ENCODE peak calls at places on chromosomes 6 and 20, in four cellular contexts. One of them, this sample, is unnamed.

GRCh38 chr6:1558388-1558787 is 51.3 kb upstream of the FOXC1 start:
- DNase-seq in kidney tubule cell: no peak
- DNase-seq in NCI-H748 treated with DMSO at 0.1 percent for 48 hours: no peak
- DNase-seq in activated T-helper 1 cell treated with anti-CD3 and anti-CD28 coated beads, Interleukin-2, amount 50 U/mL, for 16 hours: no peak
- DNase-seq in this sample: no peak

GRCh38 chr6:150238294-150238693 is 95.5 kb downstream of the PPP1R14C start:
- DNase-seq in kidney tubule cell: peak
- DNase-seq in NCI-H748 treated with DMSO at 0.1 percent for 48 hours: no peak
- DNase-seq in activated T-helper 1 cell treated with anti-CD3 and anti-CD28 coated beads, Interleukin-2, amount 50 U/mL, for 16 hours: no peak
- DNase-seq in this sample: no peak

GRCh38 chr20:62208061-62208804 is 11.8 kb downstream of the HRH3 start:
- DNase-seq in kidney tubule cell: no peak
- DNase-seq in NCI-H748 treated with DMSO at 0.1 percent for 48 hours: no peak
- DNase-seq in activated T-helper 1 cell treated with anti-CD3 and anti-CD28 coated beads, Interleukin-2, amount 50 U/mL, for 16 hours: no peak
- DNase-seq in this sample: no peak

GRCh38 chr6:21396313-21396712 is 197.2 kb upstream of the SOX4 start:
- DNase-seq in kidney tubule cell: peak
- DNase-seq in NCI-H748 treated with DMSO at 0.1 percent for 48 hours: no peak
- DNase-seq in activated T-helper 1 cell treated with anti-CD3 and anti-CD28 coated beads, Interleukin-2, amount 50 U/mL, for 16 hours: no peak
- DNase-seq in this sample: no peak

GRCh38 chr6:111439169-111439568 is 43.8 kb downstream of the REV3L start:
- DNase-seq in kidney tubule cell: no peak
- DNase-seq in NCI-H748 treated with DMSO at 0.1 percent for 48 hours: no peak
- DNase-seq in activated T-helper 1 cell treated with anti-CD3 and anti-CD28 coated beads, Interleukin-2, amount 50 U/mL, for 16 hours: no peak
- DNase-seq in this sample: no peak

GRCh38 chr20:37042986-37043972 is 52.5 kb downstream of the RBL1 start:
- DNase-seq in kidney tubule cell: no peak
- DNase-seq in NCI-H748 treated with DMSO at 0.1 percent for 48 hours: no peak
- DNase-seq in activated T-helper 1 cell treated with anti-CD3 and anti-CD28 coated beads, Interleukin-2, amount 50 U/mL, for 16 hours: no peak
- DNase-seq in this sample: no peak

GRCh38 chr6:14517536-14518105 is 400.0 kb downstream of the CD83 start:
- DNase-seq in kidney tubule cell: peak
- DNase-seq in NCI-H748 treated with DMSO at 0.1 percent for 48 hours: no peak
- DNase-seq in activated T-helper 1 cell treated with anti-CD3 and anti-CD28 coated beads, Interleukin-2, amount 50 U/mL, for 16 hours: no peak
- DNase-seq in this sample: no peak

GRCh38 chr20:53736757-53737403 is 143.2 kb upstream of the ZNF217 start:
- DNase-seq in kidney tubule cell: peak
- DNase-seq in NCI-H748 treated with DMSO at 0.1 percent for 48 hours: no peak
- DNase-seq in activated T-helper 1 cell treated with anti-CD3 and anti-CD28 coated beads, Interleukin-2, amount 50 U/mL, for 16 hours: no peak
- DNase-seq in this sample: no peak

GRCh38 chr20:39676857-39677351 is 714.8 kb downstream of the DHX35 start:
- DNase-seq in kidney tubule cell: peak
- DNase-seq in NCI-H748 treated with DMSO at 0.1 percent for 48 hours: no peak
- DNase-seq in activated T-helper 1 cell treated with anti-CD3 and anti-CD28 coated beads, Interleukin-2, amount 50 U/mL, for 16 hours: no peak
- DNase-seq in this sample: peak

GRCh38 chr20:44993343-44993742 is 27.0 kb downstream of the STK4 start:
- DNase-seq in kidney tubule cell: peak
- DNase-seq in NCI-H748 treated with DMSO at 0.1 percent for 48 hours: no peak
- DNase-seq in activated T-helper 1 cell treated with anti-CD3 and anti-CD28 coated beads, Interleukin-2, amount 50 U/mL, for 16 hours: no peak
- DNase-seq in this sample: no peak

GRCh38 chr20:36744764-36745191 is 1.1 kb downstream of the NDRG3 start:
- DNase-seq in kidney tubule cell: peak
- DNase-seq in NCI-H748 treated with DMSO at 0.1 percent for 48 hours: no peak
- DNase-seq in activated T-helper 1 cell treated with anti-CD3 and anti-CD28 coated beads, Interleukin-2, amount 50 U/mL, for 16 hours: no peak
- DNase-seq in this sample: no peak

GRCh38 chr6:150176152-150176551 is 33.3 kb downstream of the PPP1R14C start:
- DNase-seq in kidney tubule cell: peak
- DNase-seq in NCI-H748 treated with DMSO at 0.1 percent for 48 hours: no peak
- DNase-seq in activated T-helper 1 cell treated with anti-CD3 and anti-CD28 coated beads, Interleukin-2, amount 50 U/mL, for 16 hours: no peak
- DNase-seq in this sample: no peak

GRCh38 chr20:46772901-46773300 is 63.5 kb downstream of the SLC2A10 start:
- DNase-seq in kidney tubule cell: no peak
- DNase-seq in NCI-H748 treated with DMSO at 0.1 percent for 48 hours: no peak
- DNase-seq in activated T-helper 1 cell treated with anti-CD3 and anti-CD28 coated beads, Interleukin-2, amount 50 U/mL, for 16 hours: no peak
- DNase-seq in this sample: no peak

GRCh38 chr6:37860226-37860839 is 40.8 kb downstream of the ZFAND3 start:
- DNase-seq in kidney tubule cell: peak
- DNase-seq in NCI-H748 treated with DMSO at 0.1 percent for 48 hours: no peak
- DNase-seq in activated T-helper 1 cell treated with anti-CD3 and anti-CD28 coated beads, Interleukin-2, amount 50 U/mL, for 16 hours: no peak
- DNase-seq in this sample: no peak

GRCh38 chr6:31659649-31660223 is 842 bp downstream of the C6orf47 start:
- DNase-seq in kidney tubule cell: peak
- DNase-seq in NCI-H748 treated with DMSO at 0.1 percent for 48 hours: no peak
- DNase-seq in activated T-helper 1 cell treated with anti-CD3 and anti-CD28 coated beads, Interleukin-2, amount 50 U/mL, for 16 hours: no peak
- DNase-seq in this sample: no peak

GRCh38 chr6:168007592-168008338 is 10.3 kb downstream of the KIF25 start:
- DNase-seq in kidney tubule cell: peak
- DNase-seq in NCI-H748 treated with DMSO at 0.1 percent for 48 hours: no peak
- DNase-seq in activated T-helper 1 cell treated with anti-CD3 and anti-CD28 coated beads, Interleukin-2, amount 50 U/mL, for 16 hours: no peak
- DNase-seq in this sample: peak

This sample was measured in Caki2.